ENCODE peak calls at places on chromosome 4, in eight cellular contexts. One of them, this sample, is unnamed.

GRCh38 chr4:177511611-177512010 is 69.4 kb upstream of the AGA start:
- DNase-seq in tibial nerve: no peak
- DNase-seq in NB4: no peak
- DNase-seq in CD4-positive, alpha-beta T cell: no peak
- DNase-seq in ascending aorta: no peak
- DNase-seq in dorsolateral prefrontal cortex: no peak
- DNase-seq in lower leg skin: no peak
- DNase-seq in lower lobe of right lung: no peak
- DNase-seq in this sample: no peak

GRCh38 chr4:48175328-48175727 is 41.3 kb upstream of the TXK start:
- DNase-seq in NB4: no peak
- DNase-seq in lower leg skin: no peak
- DNase-seq in CD4-positive, alpha-beta T cell: no peak
- DNase-seq in dorsolateral prefrontal cortex: no peak
- DNase-seq in lower lobe of right lung: no peak
- DNase-seq in ascending aorta: no peak
- DNase-seq in tibial nerve: no peak
- DNase-seq in this sample: no peak

GRCh38 chr4:184536070-184536880 is 61.9 kb upstream of the IRF2 start:
- DNase-seq in dorsolateral prefrontal cortex: no peak
- DNase-seq in lower lobe of right lung: no peak
- DNase-seq in CD4-positive, alpha-beta T cell: no peak
- DNase-seq in tibial nerve: no peak
- DNase-seq in NB4: no peak
- DNase-seq in lower leg skin: no peak
- DNase-seq in ascending aorta: no peak
- DNase-seq in this sample: no peak

GRCh38 chr4:80094191-80094590 is 21.2 kb upstream of the ANTXR2 start:
- DNase-seq in lower leg skin: no peak
- DNase-seq in CD4-positive, alpha-beta T cell: no peak
- DNase-seq in ascending aorta: no peak
- DNase-seq in lower lobe of right lung: no peak
- DNase-seq in tibial nerve: no peak
- DNase-seq in NB4: no peak
- DNase-seq in dorsolateral prefrontal cortex: no peak
- DNase-seq in this sample: peak; percentile 40

GRCh38 chr4:117447925-117448324 is 362.5 kb upstream of the TRAM1L1 start:
- DNase-seq in ascending aorta: no peak
- DNase-seq in NB4: peak; percentile 34
- DNase-seq in lower lobe of right lung: no peak
- DNase-seq in dorsolateral prefrontal cortex: no peak
- DNase-seq in lower leg skin: no peak
- DNase-seq in CD4-positive, alpha-beta T cell: no peak
- DNase-seq in tibial nerve: no peak
- DNase-seq in this sample: no peak

GRCh38 chr4:15776871-15777648 is 1.1 kb upstream of the CD38 start:
- DNase-seq in tibial nerve: no peak
- DNase-seq in lower leg skin: no peak
- DNase-seq in lower lobe of right lung: no peak
- DNase-seq in CD4-positive, alpha-beta T cell: no peak
- DNase-seq in ascending aorta: no peak
- DNase-seq in dorsolateral prefrontal cortex: no peak
- DNase-seq in NB4: peak; percentile 88
- DNase-seq in this sample: no peak

GRCh38 chr4:173526724-173527102 is 3.3 kb downstream of the HAND2 start:
- DNase-seq in CD4-positive, alpha-beta T cell: no peak
- DNase-seq in lower lobe of right lung: no peak
- DNase-seq in dorsolateral prefrontal cortex: no peak
- DNase-seq in lower leg skin: no peak
- DNase-seq in tibial nerve: no peak
- DNase-seq in ascending aorta: no peak
- DNase-seq in NB4: no peak
- DNase-seq in this sample: no peak

GRCh38 chr4:114399085-114399484 is 199.5 kb upstream of the UGT8 start:
- DNase-seq in NB4: no peak
- DNase-seq in CD4-positive, alpha-beta T cell: no peak
- DNase-seq in ascending aorta: no peak
- DNase-seq in tibial nerve: no peak
- DNase-seq in lower lobe of right lung: no peak
- DNase-seq in lower leg skin: no peak
- DNase-seq in dorsolateral prefrontal cortex: no peak
- DNase-seq in this sample: no peak

GRCh38 chr4:21226637-21227538 is 526.6 kb downstream of the PACRGL start:
- DNase-seq in tibial nerve: no peak
- DNase-seq in dorsolateral prefrontal cortex: no peak
- DNase-seq in NB4: no peak
- DNase-seq in lower lobe of right lung: no peak
- DNase-seq in CD4-positive, alpha-beta T cell: no peak
- DNase-seq in ascending aorta: no peak
- DNase-seq in lower leg skin: no peak
- DNase-seq in this sample: no peak

GRCh38 chr4:113496698-113497097 is 264.8 kb downstream of the CAMK2D start:
- DNase-seq in lower leg skin: no peak
- DNase-seq in ascending aorta: no peak
- DNase-seq in tibial nerve: no peak
- DNase-seq in lower lobe of right lung: no peak
- DNase-seq in CD4-positive, alpha-beta T cell: no peak
- DNase-seq in dorsolateral prefrontal cortex: no peak
- DNase-seq in NB4: no peak
- DNase-seq in this sample: peak; percentile 12

GRCh38 chr4:87521757-87522374 is 7.3 kb downstream of the SPARCL1 start:
- DNase-seq in dorsolateral prefrontal cortex: no peak
- DNase-seq in tibial nerve: no peak
- DNase-seq in lower lobe of right lung: no peak
- DNase-seq in lower leg skin: no peak
- DNase-seq in NB4: peak; percentile 54
- DNase-seq in ascending aorta: no peak
- DNase-seq in CD4-positive, alpha-beta T cell: no peak
- DNase-seq in this sample: peak; percentile 83

GRCh38 chr4:182062936-182063335 is 180.3 kb upstream of the TENM3 start:
- DNase-seq in CD4-positive, alpha-beta T cell: no peak
- DNase-seq in lower leg skin: no peak
- DNase-seq in dorsolateral prefrontal cortex: no peak
- DNase-seq in lower lobe of right lung: no peak
- DNase-seq in NB4: no peak
- DNase-seq in tibial nerve: no peak
- DNase-seq in ascending aorta: no peak
- DNase-seq in this sample: peak; percentile 82

GRCh38 chr4:147707892-147708672 is 23.8 kb upstream of the ARHGAP10 start:
- DNase-seq in tibial nerve: peak; percentile 85
- DNase-seq in lower lobe of right lung: no peak
- DNase-seq in NB4: peak; percentile 34
- DNase-seq in lower leg skin: no peak
- DNase-seq in dorsolateral prefrontal cortex: no peak
- DNase-seq in ascending aorta: no peak
- DNase-seq in CD4-positive, alpha-beta T cell: peak; percentile 30
- DNase-seq in this sample: peak; percentile 63

GRCh38 chr4:186144180-186144579 is 39.7 kb downstream of the FAM149A start:
- DNase-seq in CD4-positive, alpha-beta T cell: no peak
- DNase-seq in NB4: no peak
- DNase-seq in lower leg skin: no peak
- DNase-seq in lower lobe of right lung: no peak
- DNase-seq in ascending aorta: no peak
- DNase-seq in tibial nerve: no peak
- DNase-seq in dorsolateral prefrontal cortex: no peak
- DNase-seq in this sample: peak; percentile 40

GRCh38 chr4:174375422-174375821 is 91.7 kb downstream of the CEP44 start:
- DNase-seq in lower leg skin: no peak
- DNase-seq in NB4: no peak
- DNase-seq in dorsolateral prefrontal cortex: no peak
- DNase-seq in CD4-positive, alpha-beta T cell: no peak
- DNase-seq in tibial nerve: no peak
- DNase-seq in lower lobe of right lung: no peak
- DNase-seq in ascending aorta: no peak
- DNase-seq in this sample: no peak

GRCh38 chr4:77582716-77583115 is 22.9 kb upstream of the CXCL13 start:
- DNase-seq in dorsolateral prefrontal cortex: no peak
- DNase-seq in lower leg skin: no peak
- DNase-seq in lower lobe of right lung: no peak
- DNase-seq in tibial nerve: no peak
- DNase-seq in ascending aorta: no peak
- DNase-seq in CD4-positive, alpha-beta T cell: no peak
- DNase-seq in NB4: no peak
- DNase-seq in this sample: no peak

GRCh38 chr4:37977471-37978452 is 17.6 kb downstream of the PTTG2 start:
- DNase-seq in lower leg skin: peak; percentile 94
- DNase-seq in dorsolateral prefrontal cortex: peak; percentile 45
- DNase-seq in tibial nerve: peak; percentile 22
- DNase-seq in NB4: peak; percentile 86
- DNase-seq in lower lobe of right lung: peak; percentile 88
- DNase-seq in ascending aorta: peak; percentile 44
- DNase-seq in CD4-positive, alpha-beta T cell: peak; percentile 65
- DNase-seq in this sample: peak; percentile 64
- TF ChIP-seq CTCF in lower leg skin: no peak
- TF ChIP-seq CTCF in dorsolateral prefrontal cortex: no peak
- TF ChIP-seq CTCF in tibial nerve: peak; percentile 67
- TF ChIP-seq CTCF in NB4: peak; percentile 34
- TF ChIP-seq CTCF in lower lobe of right lung: peak; percentile 88
- TF ChIP-seq CTCF in ascending aorta: peak; percentile 78
- TF ChIP-seq CTCF in CD4-positive, alpha-beta T cell: peak; percentile 73
- TF ChIP-seq CTCF in this sample: peak; percentile 48

DNA sequence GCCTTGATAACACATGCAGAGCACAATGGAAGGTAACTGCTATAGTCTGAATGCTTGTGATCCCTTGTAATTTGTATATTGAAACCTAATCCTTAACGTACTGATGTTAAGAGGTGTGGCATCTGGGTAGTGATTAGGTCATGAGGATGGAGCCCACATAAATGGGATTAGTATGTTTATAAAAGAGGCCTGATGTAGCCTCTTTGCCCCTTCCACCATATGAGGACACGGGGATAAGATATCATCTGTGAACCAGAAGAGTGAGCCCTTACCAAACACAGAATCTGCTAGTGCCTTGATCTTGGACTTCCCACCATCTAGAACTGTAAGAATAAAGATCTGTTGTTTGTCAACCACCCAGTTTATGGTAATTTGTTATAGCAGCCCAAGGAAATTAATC is 1074.2 kb upstream of the INTU start:
- DNase-seq in dorsolateral prefrontal cortex: no peak
- DNase-seq in lower lobe of right lung: no peak
- DNase-seq in CD4-positive, alpha-beta T cell: no peak
- DNase-seq in ascending aorta: no peak
- DNase-seq in lower leg skin: no peak
- DNase-seq in NB4: no peak
- DNase-seq in tibial nerve: no peak
- DNase-seq in this sample: no peak
- TF ChIP-seq CTCF in dorsolateral prefrontal cortex: no peak
- TF ChIP-seq CTCF in lower lobe of right lung: no peak
- TF ChIP-seq CTCF in CD4-positive, alpha-beta T cell: no peak
- TF ChIP-seq CTCF in ascending aorta: no peak
- TF ChIP-seq CTCF in lower leg skin: no peak
- TF ChIP-seq CTCF in NB4: no peak
- TF ChIP-seq CTCF in tibial nerve: no peak
- TF ChIP-seq CTCF in this sample: no peak

GRCh38 chr4:95193391-95194224 is 355.2 kb downstream of the UNC5C start:
- DNase-seq in NB4: no peak
- DNase-seq in lower lobe of right lung: no peak
- DNase-seq in dorsolateral prefrontal cortex: no peak
- DNase-seq in tibial nerve: no peak
- DNase-seq in lower leg skin: no peak
- DNase-seq in CD4-positive, alpha-beta T cell: no peak
- DNase-seq in ascending aorta: no peak
- DNase-seq in this sample: no peak

GRCh38 chr4:95191537-95191936 is 357.2 kb downstream of the UNC5C start:
- DNase-seq in lower leg skin: no peak
- DNase-seq in lower lobe of right lung: no peak
- DNase-seq in NB4: no peak
- DNase-seq in ascending aorta: no peak
- DNase-seq in dorsolateral prefrontal cortex: no peak
- DNase-seq in CD4-positive, alpha-beta T cell: no peak
- DNase-seq in tibial nerve: no peak
- DNase-seq in this sample: no peak

DNA sequence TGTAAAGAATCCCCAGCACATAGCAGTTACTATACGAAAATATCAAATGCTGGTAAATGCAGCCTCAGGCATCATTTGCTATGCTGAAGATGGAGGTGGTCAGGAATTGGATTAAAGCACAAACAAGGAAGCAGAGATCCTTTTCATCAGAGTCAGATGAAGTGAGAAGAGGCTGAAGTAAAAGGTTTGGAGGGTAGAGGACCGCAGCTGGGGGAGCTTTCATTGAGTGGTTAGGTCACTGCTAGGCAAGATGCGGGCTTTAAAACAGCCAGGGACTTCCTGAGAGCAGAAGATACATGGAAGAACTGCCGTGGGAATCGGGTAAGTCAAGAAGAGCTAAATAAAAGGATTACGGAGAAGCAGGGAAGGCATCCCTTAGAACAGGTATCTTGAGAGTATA is 351.4 kb downstream of the UNC5C start:
- DNase-seq in lower lobe of right lung: no peak
- DNase-seq in lower leg skin: no peak
- DNase-seq in dorsolateral prefrontal cortex: no peak
- DNase-seq in NB4: no peak
- DNase-seq in ascending aorta: no peak
- DNase-seq in tibial nerve: no peak
- DNase-seq in CD4-positive, alpha-beta T cell: no peak
- DNase-seq in this sample: no peak
- TF ChIP-seq CTCF in lower lobe of right lung: no peak
- TF ChIP-seq CTCF in lower leg skin: no peak
- TF ChIP-seq CTCF in dorsolateral prefrontal cortex: no peak
- TF ChIP-seq CTCF in NB4: no peak
- TF ChIP-seq CTCF in ascending aorta: no peak
- TF ChIP-seq CTCF in tibial nerve: no peak
- TF ChIP-seq CTCF in CD4-positive, alpha-beta T cell: no peak
- TF ChIP-seq CTCF in this sample: no peak

DNA sequence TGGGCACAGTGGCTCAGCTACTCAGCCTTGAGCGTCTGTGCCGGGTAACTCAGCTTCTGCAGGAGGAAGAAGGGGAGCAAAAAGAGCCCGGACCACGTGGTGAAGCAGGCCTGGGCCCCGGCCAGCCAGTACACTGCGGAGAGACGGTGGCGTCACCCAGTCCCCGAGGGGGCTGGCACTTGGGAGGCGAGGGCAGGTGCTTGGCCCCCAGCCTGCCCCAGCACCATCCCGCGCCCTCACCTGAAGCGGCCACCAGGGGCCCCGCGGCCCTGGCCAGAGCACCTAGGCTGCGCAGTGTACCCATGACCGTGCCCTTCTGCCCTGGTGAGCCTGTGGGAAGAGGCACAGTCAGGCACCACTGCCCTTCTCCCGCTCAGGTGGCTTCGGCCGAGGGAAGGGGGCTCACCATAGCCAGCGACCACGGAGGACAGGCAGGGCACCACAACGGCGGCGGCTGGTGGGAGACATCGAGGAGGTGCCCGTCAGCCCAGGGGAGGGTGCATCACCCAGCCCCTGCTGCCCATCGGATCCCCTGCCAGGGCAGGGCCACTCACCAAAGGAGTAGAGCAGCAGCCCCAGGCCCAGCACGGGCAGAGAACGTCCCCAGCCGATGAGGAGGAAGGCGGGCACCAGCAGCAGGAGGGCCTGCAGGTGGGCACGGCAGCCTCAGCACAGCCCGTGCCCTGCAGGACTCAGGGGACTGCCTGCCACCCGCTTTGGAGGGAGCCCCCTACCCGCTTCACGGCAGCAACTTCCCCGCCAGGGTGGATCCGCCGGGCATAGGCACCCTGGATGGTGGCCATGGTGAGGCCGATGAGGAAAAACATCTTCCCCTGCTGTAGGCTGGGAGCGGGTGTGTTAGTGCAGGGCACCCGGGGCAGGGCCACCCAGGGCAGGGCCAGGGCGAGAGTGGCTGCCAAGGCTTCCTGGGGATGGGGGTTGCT is 32.1 kb downstream of the NOP14 start:
- DNase-seq in ascending aorta: no peak
- DNase-seq in NB4: peak; percentile 34
- DNase-seq in tibial nerve: no peak
- DNase-seq in lower leg skin: peak; percentile 86
- DNase-seq in dorsolateral prefrontal cortex: peak; percentile 55
- DNase-seq in CD4-positive, alpha-beta T cell: no peak
- DNase-seq in lower lobe of right lung: peak; percentile 88
- DNase-seq in this sample: no peak
- TF ChIP-seq CTCF in ascending aorta: no peak
- TF ChIP-seq CTCF in NB4: peak; percentile 15
- TF ChIP-seq CTCF in tibial nerve: no peak
- TF ChIP-seq CTCF in lower leg skin: no peak
- TF ChIP-seq CTCF in dorsolateral prefrontal cortex: no peak
- TF ChIP-seq CTCF in CD4-positive, alpha-beta T cell: no peak
- TF ChIP-seq CTCF in lower lobe of right lung: peak; percentile 46
- TF ChIP-seq CTCF in this sample: no peak

This sample was measured in fibroblast of mammary gland.